ENCODE peak calls at places on chromosomes 1 and 21, in five cellular contexts. K is kidney tubule cell, M is amniotic stem cell, B is pancreas, N is midbrain. F is an unnamed sample.

GRCh38 chr1:17507916-17508315 is 31.6 kb upstream of the ARHGEF10L start:
- DNase-seq in B (no peak), N (no peak), K (peak; percentile 19), M (no peak), F (no peak)

GRCh38 chr1:53163291-53163768 is 20.9 kb upstream of the SLC1A7 start:
- DNase-seq in M (no peak), K (no peak), N (no peak), B (no peak), F (no peak)

GRCh38 chr1:108532730-108533129 is 27.2 kb upstream of the EEIG2 start:
- DNase-seq in B (no peak), N (no peak), M (no peak), K (no peak), F (no peak)

GRCh38 chr21:45405271-45405818 is 380 bp downstream of the COL18A1 start:
- DNase-seq in B (peak; percentile 75), N (no peak), K (peak; percentile 60), M (no peak), F (no peak)

GRCh38 chr1:39902121-39902807 is 547 bp upstream of the MYCL start:
- DNase-seq in M (no peak), B (peak; percentile 94), N (peak; percentile 54), K (peak; percentile 68), F (peak; percentile 69)

GRCh38 chr1:30929135-30929889 is 20.8 kb upstream of the SDC3 start:
- DNase-seq in N (no peak), B (no peak), K (peak; percentile 58), M (peak; percentile 23), F (peak; percentile 73)

GRCh38 chr1:100187912-100188311 is 9.9 kb upstream of the LRRC39 start:
- DNase-seq in K (peak; percentile 23), B (no peak), M (no peak), N (peak; percentile 41), F (no peak)

GRCh38 chr1:153805042-153805745 is 30.0 kb downstream of the SLC27A3 start:
- DNase-seq in B (no peak), K (peak; percentile 97), N (no peak), M (peak; percentile 17), F (peak; percentile 41)

GRCh38 chr1:33378976-33379375 is 51.9 kb downstream of the PHC2 start:
- DNase-seq in B (no peak), K (no peak), M (no peak), N (no peak), F (no peak)

GRCh38 chr21:17818158-17819113 is 720 bp downstream of the C21orf91 start:
- DNase-seq in N (peak; percentile 46), K (peak; percentile 39), B (peak; percentile 84), M (no peak), F (peak; percentile 32)

GRCh38 chr1:4730078-4730477 is 75.7 kb downstream of the AJAP1 start:
- DNase-seq in M (no peak), B (no peak), K (no peak), N (no peak), F (no peak)

GRCh38 chr1:35202048-35202719 is 9.2 kb upstream of the SFPQ start:
- DNase-seq in B (no peak), M (peak; percentile 75), K (peak; percentile 80), N (peak; percentile 86), F (peak; percentile 72)

GRCh38 chr1:225700889-225701465 is 48.1 kb upstream of the ENAH start:
- DNase-seq in N (no peak), B (no peak), M (no peak), K (no peak), F (peak; percentile 60)

GRCh38 chr1:41851589-41851988 is 67.1 kb downstream of the HIVEP3 start:
- DNase-seq in M (peak; percentile 47), N (no peak), B (no peak), K (peak; percentile 85), F (peak; percentile 51)

GRCh38 chr1:43447891-43448708 is 5.6 kb downstream of the HYI start:
- DNase-seq in B (peak; percentile 76), K (peak; percentile 71), M (no peak), N (no peak), F (no peak)

GRCh38 chr1:11455925-11456580 is 22.9 kb upstream of the DISP3 start:
- DNase-seq in M (no peak), K (no peak), B (no peak), N (no peak), F (no peak)

GRCh38 chr1:159924025-159924790 is 1.1 kb downstream of the TAGLN2 start:
- DNase-seq in N (peak; percentile 15), B (peak; percentile 94), M (peak; percentile 87), K (peak; percentile 95), F (peak; percentile 74)

F was measured in SJCRH30.